ENCODE peak calls at places on chromosomes 7 and 10, in six cellular contexts. I is cardiac muscle cell; Z is CD8-positive, alpha-beta T cell; Y is body of pancreas; B is hepatocyte; U is A549. N is an unnamed sample.

GRCh38 chr10:64103750-64104149 is 582.5 kb downstream of the REEP3 start:
- DNase-seq in I (no peak), Z (no peak), Y (no peak), B (no peak), U (no peak), N (no peak)

GRCh38 chr10:99784025-99784730 is 1.7 kb downstream of the ABCC2 start:
- DNase-seq in I (no peak), Z (no peak), Y (peak; percentile 26), B (peak; percentile 33), U (no peak), N (no peak)

GRCh38 chr7:44530990-44531389 is 10.1 kb downstream of the NPC1L1 start:
- DNase-seq in I (no peak), Z (no peak), Y (no peak), B (no peak), U (no peak), N (no peak)

GRCh38 chr10:8581521-8582225 is 527.2 kb downstream of the GATA3 start:
- DNase-seq in I (no peak), Z (no peak), Y (no peak), B (no peak), U (no peak), N (no peak)

GRCh38 chr10:49768329-49768728 is 6.2 kb upstream of the OGDHL start:
- DNase-seq in I (no peak), Z (no peak), Y (no peak), B (no peak), U (no peak), N (no peak)

GRCh38 chr10:94193466-94193924 is 169.2 kb downstream of the NOC3L start:
- DNase-seq in I (no peak), Z (no peak), Y (no peak), B (no peak), U (no peak), N (no peak)

GRCh38 chr10:119058005-119058404 is 22.6 kb downstream of the EIF3A start:
- DNase-seq in I (no peak), Z (no peak), Y (no peak), B (no peak), U (no peak), N (no peak)

GRCh38 chr10:121157998-121158397 is 306.8 kb downstream of the WDR11 start:
- DNase-seq in I (no peak), Z (no peak), Y (peak; percentile 65), B (peak; percentile 49), U (no peak), N (no peak)

GRCh38 chr7:17965600-17965999 is 25.3 kb upstream of the SNX13 start:
- DNase-seq in I (no peak), Z (no peak), Y (no peak), B (no peak), U (no peak), N (no peak)

GRCh38 chr7:6656413-6656812 is 19.3 kb downstream of the ZNF316 start:
- DNase-seq in I (no peak), Z (no peak), Y (no peak), B (no peak), U (no peak), N (no peak)

GRCh38 chr7:158834799-158835784 is 5.8 kb upstream of the ESYT2 start:
- DNase-seq in I (no peak), Z (no peak), Y (no peak), B (no peak), U (no peak), N (no peak)

GRCh38 chr10:80614576-80615416 is 77.1 kb downstream of the SH2D4B start:
- DNase-seq in I (no peak), Z (no peak), Y (no peak), B (no peak), U (no peak), N (no peak)

GRCh38 chr7:96034940-96035727 is 262.8 kb downstream of the DYNC1I1 start:
- DNase-seq in I (no peak), Z (no peak), Y (peak; percentile 22), B (no peak), U (no peak), N (no peak)

GRCh38 chr10:70461397-70462348 is 16.9 kb upstream of the PALD1 start:
- DNase-seq in I (peak; percentile 73), Z (no peak), Y (peak; percentile 63), B (peak; percentile 72), U (peak; percentile 87), N (peak; percentile 54)

GRCh38 chr7:115678049-115678982 is 352.2 kb downstream of the TFEC start:
- DNase-seq in I (no peak), Z (no peak), Y (peak; percentile 76), B (peak; percentile 30), U (no peak), N (no peak)

GRCh38 chr7:27157717-27158431 is 1.4 kb upstream of the HOXA7 start:
- DNase-seq in I (no peak), Z (no peak), Y (peak; percentile 0), B (no peak), U (no peak), N (no peak)

GRCh38 chr10:114458955-114459354 is 54.7 kb upstream of the AFAP1L2 start:
- DNase-seq in I (no peak), Z (no peak), Y (peak; percentile 65), B (peak; percentile 56), U (peak; percentile 40), N (peak; percentile 30)

GRCh38 chr10:117653170-117653515 is 110.6 kb downstream of the EMX2 start:
- DNase-seq in I (no peak), Z (no peak), Y (no peak), B (peak; percentile 81), U (peak; percentile 81), N (no peak)

GRCh38 chr7:38330861-38331709 is 57.6 kb upstream of the TARP start:
- DNase-seq in I (peak; percentile 38), Z (no peak), Y (no peak), B (no peak), U (no peak), N (no peak)

GRCh38 chr7:87538052-87538451 is 62.6 kb upstream of the ABCB4 start:
- DNase-seq in I (no peak), Z (no peak), Y (no peak), B (no peak), U (no peak), N (no peak)

GRCh38 chr10:131645756-131646155 is 255.1 kb upstream of the PPP2R2D start:
- DNase-seq in I (no peak), Z (no peak), Y (no peak), B (no peak), U (no peak), N (no peak)

GRCh38 chr7:139453673-139454321 is 29.7 kb downstream of the KLRG2 start:
- DNase-seq in I (no peak), Z (no peak), Y (no peak), B (no peak), U (no peak), N (no peak)

GRCh38 chr7:43300121-43300520 is 187.7 kb downstream of the HECW1 start:
- DNase-seq in I (no peak), Z (no peak), Y (no peak), B (no peak), U (no peak), N (no peak)

GRCh38 chr10:14564268-14564744 is 210.4 kb downstream of the FAM107B start:
- DNase-seq in I (no peak), Z (no peak), Y (no peak), B (no peak), U (no peak), N (no peak)

GRCh38 chr7:7989985-7990761 is 21.6 kb downstream of the GLCCI1 start:
- DNase-seq in I (no peak), Z (no peak), Y (no peak), B (no peak), U (no peak), N (no peak)

GRCh38 chr10:13563481-13564445 is 23.0 kb upstream of the PRPF18 start:
- DNase-seq in I (no peak), Z (no peak), Y (no peak), B (no peak), U (no peak), N (no peak)

GRCh38 chr10:60290558-60290957 is 99.1 kb downstream of the ANK3 start:
- DNase-seq in I (peak; percentile 78), Z (no peak), Y (no peak), B (no peak), U (no peak), N (no peak)

GRCh38 chr10:21292763-21293517 is 232.5 kb downstream of the SKIDA1 start:
- DNase-seq in I (peak; percentile 72), Z (no peak), Y (peak; percentile 71), B (peak; percentile 68), U (peak; percentile 89), N (peak; percentile 68)

GRCh38 chr10:113686028-113686427 is 6.3 kb downstream of the CASP7 start:
- DNase-seq in I (no peak), Z (no peak), Y (no peak), B (no peak), U (no peak), N (no peak)

GRCh38 chr10:63866075-63866746 is 345.0 kb downstream of the REEP3 start:
- DNase-seq in I (peak; percentile 83), Z (no peak), Y (peak; percentile 16), B (peak; percentile 84), U (peak; percentile 71), N (no peak)

DNA sequence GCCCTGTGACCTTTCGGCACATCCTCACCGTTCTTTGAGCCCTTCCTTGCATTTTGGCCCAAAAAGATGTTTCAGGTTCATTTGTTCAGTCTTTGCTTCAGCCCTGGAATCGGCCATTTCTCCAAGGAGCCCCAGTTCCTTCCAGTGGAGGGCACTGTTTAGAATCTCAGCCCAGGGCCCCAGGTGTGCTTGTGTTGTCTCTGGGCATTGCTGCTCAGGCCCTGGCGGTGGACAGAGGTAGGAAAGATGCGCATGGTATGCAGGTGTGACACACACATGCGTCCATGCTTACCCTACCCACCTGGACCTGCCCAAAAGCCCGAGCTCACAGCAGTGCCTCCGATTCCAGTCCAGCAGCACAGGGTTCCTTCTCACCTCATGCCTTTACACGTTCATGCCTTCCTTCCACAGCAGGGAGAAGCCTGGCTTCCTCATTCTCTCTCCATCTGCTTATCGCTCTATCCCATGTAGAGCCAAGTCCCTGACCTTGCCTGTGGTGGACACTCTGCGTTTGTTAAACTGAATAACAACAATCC is 70.6 kb downstream of the LHPP start:
- DNase-seq in I (peak; percentile 31), Z (no peak), Y (no peak), B (peak; percentile 69), U (peak; percentile 56), N (no peak)
- TF ChIP-seq CTCF in I (peak; percentile 30), Z (no peak), Y (no peak), B (peak; percentile 46), U (peak; percentile 27), N (no peak)

DNA sequence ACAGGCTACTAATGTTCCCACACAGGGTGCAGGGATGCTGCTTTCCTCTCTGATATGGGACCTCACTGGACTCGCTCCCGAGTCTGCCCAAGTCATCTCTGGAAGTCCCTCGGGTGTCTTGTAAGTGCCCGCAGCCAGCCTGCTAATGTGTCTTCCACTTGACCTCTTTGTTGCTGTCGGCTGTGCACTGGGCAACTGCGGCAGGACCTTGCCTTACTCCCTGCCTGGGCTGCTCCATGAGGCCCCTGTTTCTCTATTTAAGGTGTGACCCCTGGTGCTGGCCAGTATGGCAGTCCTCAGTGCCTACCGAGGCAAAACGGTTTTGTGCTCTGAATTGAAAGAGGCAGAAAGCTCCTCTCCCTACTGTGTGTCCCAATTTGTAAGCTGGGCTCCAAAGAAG is 88.8 kb upstream of the DUSP5 start:
- DNase-seq in I (no peak), Z (no peak), Y (no peak), B (no peak), U (no peak), N (no peak)
- H3K4me1 ChIP-seq in I (peaks cover 55% of the 10 kb centered on the region), Z (peaks cover 4% of the 10 kb centered on the region), Y (peaks cover 13% of the 10 kb centered on the region), B (peaks cover 45% of the 10 kb centered on the region), U (peaks cover 77% of the 10 kb centered on the region), N (peaks cover 33% of the 10 kb centered on the region)

GRCh38 chr10:75404335-75405200 is 3.0 kb upstream of the ZNF503 start:
- DNase-seq in I (peak; percentile 69), Z (no peak), Y (peak; percentile 56), B (peak; percentile 75), U (no peak), N (peak; percentile 25)
- TF ChIP-seq CTCF in I (no peak), Z (no peak), Y (no peak), B (no peak), U (no peak), N (no peak)

GRCh38 chr7:142668495-142668894 is 80.8 kb upstream of the PRSS1 start:
- DNase-seq in I (no peak), Z (no peak), Y (no peak), B (no peak), U (no peak), N (no peak)
- H3K4me1 ChIP-seq in I (no peaks in the 10 kb centered on the region), Z (peaks cover 20% of the 10 kb centered on the region), Y (peaks cover 29% of the 10 kb centered on the region), B (no peaks in the 10 kb centered on the region), U (no peaks in the 10 kb centered on the region), N (no peaks in the 10 kb centered on the region)